ENCODE peak calls at places on chromosome 11, in ten cellular contexts. D is left cardiac atrium; P is effector CD8-positive, alpha-beta T cell; L is activated CD8-positive, alpha-beta memory T cell treated with anti-CD3 and anti-CD28 coated beads for 24 hours; G is right lobe of liver; Z is left colon; B is substantia nigra; T is Caco-2; O is amniotic stem cell; J is esophagus squamous epithelium. C is an unnamed sample.

GRCh38 chr11:1750840-1751520 is 585 bp upstream of the IFITM10 start:
- DNase-seq in G (no peak), Z (no peak), T (no peak), B (no peak), D (peak; percentile 26), L (no peak), P (no peak), J (no peak), O (no peak), C (no peak)

GRCh38 chr11:27216268-27217149 is 146.5 kb downstream of the CCDC34 start:
- DNase-seq in G (no peak), T (no peak), D (peak; percentile 77), P (no peak), J (no peak), B (no peak), Z (peak; percentile 28), O (no peak), L (no peak), C (peak; percentile 24)

GRCh38 chr11:83122766-83123165 is 34.2 kb upstream of the PCF11 start:
- DNase-seq in T (no peak), Z (no peak), B (no peak), D (no peak), L (no peak), O (no peak), G (no peak), J (no peak), P (no peak), C (no peak)

GRCh38 chr11:61332266-61332822 is 561 bp downstream of the DDB1 start:
- DNase-seq in Z (no peak), T (peak; percentile 30), B (no peak), J (no peak), O (no peak), G (no peak), P (no peak), L (peak; percentile 59), D (no peak), C (peak; percentile 67)

GRCh38 chr11:115682901-115683300 is 178.7 kb upstream of the CADM1 start:
- DNase-seq in P (no peak), L (no peak), T (no peak), Z (no peak), D (no peak), B (no peak), G (no peak), O (no peak), J (no peak), C (peak; percentile 48)

GRCh38 chr11:30107899-30108298 is 91.1 kb upstream of the KCNA4 start:
- DNase-seq in T (peak; percentile 8), O (peak; percentile 69), D (no peak), B (no peak), Z (no peak), P (no peak), G (no peak), J (no peak), L (no peak), C (peak; percentile 62)

GRCh38 chr11:64152841-64153691 is 12.8 kb downstream of the MACROD1 start:
- DNase-seq in B (peak; percentile 58), D (peak; percentile 71), O (no peak), P (peak; percentile 56), G (peak; percentile 74), J (no peak), L (peak; percentile 92), T (peak; percentile 82), Z (peak; percentile 73), C (peak; percentile 97)

GRCh38 chr11:68903288-68903630 is 373 bp downstream of the MRPL21 start:
- DNase-seq in T (no peak), Z (peak; percentile 13), G (no peak), D (no peak), O (no peak), P (no peak), B (peak; percentile 12), J (no peak), L (peak; percentile 60), C (no peak)

GRCh38 chr11:80451105-80451504 is 1010.3 kb upstream of the TENM4 start:
- DNase-seq in L (no peak), O (no peak), B (no peak), T (no peak), P (no peak), Z (no peak), G (no peak), D (no peak), J (no peak), C (no peak)

GRCh38 chr11:15967966-15968365 is 388.4 kb downstream of the SOX6 start:
- DNase-seq in Z (no peak), G (no peak), O (no peak), T (no peak), B (no peak), J (no peak), D (no peak), L (no peak), P (no peak), C (no peak)

GRCh38 chr11:72812968-72813739 is 1.1 kb upstream of the ATG16L2 start:
- DNase-seq in T (peak; percentile 86), Z (peak; percentile 75), P (peak; percentile 38), B (peak; percentile 52), G (no peak), L (peak; percentile 86), D (peak; percentile 66), J (no peak), O (no peak), C (peak; percentile 73)

GRCh38 chr11:84714316-84714780 is 912.8 kb downstream of the DLG2 start:
- DNase-seq in O (peak; percentile 15), Z (peak; percentile 81), T (peak; percentile 89), L (no peak), D (peak; percentile 50), G (peak; percentile 49), J (no peak), P (peak; percentile 16), B (peak; percentile 27), C (peak; percentile 43)

GRCh38 chr11:69039501-69039900 is 9.2 kb upstream of the TPCN2 start:
- DNase-seq in P (no peak), B (no peak), J (no peak), O (no peak), Z (no peak), L (no peak), D (no peak), T (no peak), G (no peak), C (no peak)

GRCh38 chr11:18071098-18071705 is 25.1 kb upstream of the TPH1 start:
- DNase-seq in J (no peak), P (no peak), D (no peak), O (no peak), B (no peak), T (no peak), L (no peak), G (no peak), Z (no peak), C (no peak)

GRCh38 chr11:70068345-70068744 is 9.8 kb upstream of the ANO1 start:
- DNase-seq in L (peak; percentile 21), J (no peak), G (no peak), B (no peak), P (no peak), D (no peak), Z (no peak), O (no peak), T (no peak), C (no peak)

GRCh38 chr11:19872526-19873135 is 160.0 kb downstream of the NAV2 start:
- DNase-seq in Z (no peak), L (no peak), J (no peak), D (no peak), P (no peak), O (no peak), B (no peak), T (no peak), G (no peak), C (no peak)

GRCh38 chr11:116866774-116867455 is 29.5 kb upstream of the APOA1 start:
- DNase-seq in O (no peak), G (no peak), B (no peak), T (no peak), D (no peak), J (no peak), L (no peak), Z (no peak), P (no peak), C (no peak)

GRCh38 chr11:59938132-59938531 is at the start of gene OOSP1:
- DNase-seq in L (no peak), D (no peak), P (no peak), Z (no peak), G (no peak), O (no peak), B (no peak), J (no peak), T (no peak), C (no peak)

GRCh38 chr11:18368236-18368635 is 26.1 kb upstream of the LDHA start:
- DNase-seq in Z (no peak), D (no peak), L (no peak), O (no peak), T (no peak), G (no peak), J (no peak), B (no peak), P (no peak), C (peak; percentile 59)

GRCh38 chr11:46252373-46252914 is 25.0 kb upstream of the CREB3L1 start:
- DNase-seq in T (peak; percentile 69), B (no peak), O (no peak), Z (no peak), L (no peak), J (no peak), P (no peak), G (peak; percentile 65), D (no peak), C (no peak)

GRCh38 chr11:11471196-11471595 is 118.1 kb upstream of the CSNK2A3 start:
- DNase-seq in D (no peak), B (no peak), O (no peak), G (no peak), P (no peak), Z (no peak), J (no peak), L (no peak), T (no peak), C (no peak)